ENCODE peak calls at places on chromosomes 13 and 19, in six cellular contexts. One of them, this sample, is unnamed.

GRCh38 chr13:25253702-25254101 is 33.6 kb downstream of the MTMR6 start:
- DNase-seq in adrenal gland: no peak
- DNase-seq in uterus: no peak
- DNase-seq in CD8-positive, alpha-beta T cell: no peak
- DNase-seq in heart right ventricle: no peak
- DNase-seq in pancreas: no peak
- DNase-seq in this sample: no peak

GRCh38 chr13:26719356-26719945 is 41.1 kb downstream of the GPR12 start:
- DNase-seq in heart right ventricle: no peak
- DNase-seq in uterus: no peak
- DNase-seq in pancreas: no peak
- DNase-seq in CD8-positive, alpha-beta T cell: no peak
- DNase-seq in adrenal gland: no peak
- DNase-seq in this sample: no peak

GRCh38 chr19:40521276-40521675 is 54.5 kb downstream of the SPTBN4 start:
- DNase-seq in heart right ventricle: no peak
- DNase-seq in CD8-positive, alpha-beta T cell: no peak
- DNase-seq in uterus: no peak
- DNase-seq in pancreas: no peak
- DNase-seq in adrenal gland: no peak
- DNase-seq in this sample: no peak

GRCh38 chr13:92303428-92303827 is 905.0 kb downstream of the GPC5 start:
- DNase-seq in heart right ventricle: no peak
- DNase-seq in adrenal gland: no peak
- DNase-seq in pancreas: no peak
- DNase-seq in CD8-positive, alpha-beta T cell: no peak
- DNase-seq in uterus: no peak
- DNase-seq in this sample: no peak

GRCh38 chr13:30308548-30308947 is 1.2 kb upstream of the KATNAL1 start:
- DNase-seq in heart right ventricle: no peak
- DNase-seq in adrenal gland: no peak
- DNase-seq in CD8-positive, alpha-beta T cell: no peak
- DNase-seq in pancreas: no peak
- DNase-seq in uterus: no peak
- DNase-seq in this sample: no peak

GRCh38 chr19:4737955-4738580 is 14.4 kb upstream of the DPP9 start:
- DNase-seq in pancreas: no peak
- DNase-seq in CD8-positive, alpha-beta T cell: no peak
- DNase-seq in heart right ventricle: no peak
- DNase-seq in uterus: no peak
- DNase-seq in adrenal gland: no peak
- DNase-seq in this sample: no peak

GRCh38 chr19:10290439-10290875 is 705 bp downstream of the ICAM5 start:
- DNase-seq in uterus: no peak
- DNase-seq in adrenal gland: no peak
- DNase-seq in pancreas: no peak
- DNase-seq in heart right ventricle: no peak
- DNase-seq in CD8-positive, alpha-beta T cell: no peak
- DNase-seq in this sample: no peak

GRCh38 chr19:5789886-5790572 is 934 bp downstream of the DUS3L start:
- DNase-seq in adrenal gland: no peak
- DNase-seq in pancreas: no peak
- DNase-seq in CD8-positive, alpha-beta T cell: no peak
- DNase-seq in heart right ventricle: no peak
- DNase-seq in uterus: no peak
- DNase-seq in this sample: no peak

GRCh38 chr19:39232708-39233107 is 12.1 kb downstream of the IFNL3 start:
- DNase-seq in CD8-positive, alpha-beta T cell: no peak
- DNase-seq in pancreas: no peak
- DNase-seq in uterus: no peak
- DNase-seq in adrenal gland: no peak
- DNase-seq in heart right ventricle: no peak
- DNase-seq in this sample: no peak

GRCh38 chr13:98826156-98826555 is 73.7 kb upstream of the SLC15A1 start:
- DNase-seq in pancreas: no peak
- DNase-seq in heart right ventricle: no peak
- DNase-seq in CD8-positive, alpha-beta T cell: no peak
- DNase-seq in uterus: no peak
- DNase-seq in adrenal gland: no peak
- DNase-seq in this sample: no peak

GRCh38 chr13:74243637-74244526 is 109.7 kb upstream of the KLF12 start:
- DNase-seq in pancreas: no peak
- DNase-seq in heart right ventricle: no peak
- DNase-seq in uterus: no peak
- DNase-seq in CD8-positive, alpha-beta T cell: no peak
- DNase-seq in adrenal gland: no peak
- DNase-seq in this sample: no peak

GRCh38 chr19:582497-583197 is 7.0 kb upstream of the HCN2 start:
- DNase-seq in heart right ventricle: no peak
- DNase-seq in CD8-positive, alpha-beta T cell: no peak
- DNase-seq in uterus: no peak
- DNase-seq in adrenal gland: peak
- DNase-seq in pancreas: no peak
- DNase-seq in this sample: no peak

GRCh38 chr19:50059045-50059444 is 33.2 kb downstream of the ZNF473 start:
- DNase-seq in adrenal gland: no peak
- DNase-seq in pancreas: no peak
- DNase-seq in CD8-positive, alpha-beta T cell: no peak
- DNase-seq in heart right ventricle: no peak
- DNase-seq in uterus: no peak
- DNase-seq in this sample: no peak

GRCh38 chr13:32592082-32592481 is 5.8 kb downstream of the PDS5B start:
- DNase-seq in uterus: no peak
- DNase-seq in pancreas: no peak
- DNase-seq in CD8-positive, alpha-beta T cell: no peak
- DNase-seq in adrenal gland: no peak
- DNase-seq in heart right ventricle: no peak
- DNase-seq in this sample: no peak

GRCh38 chr19:55426042-55426441 is 17.1 kb downstream of the SHISA7 start:
- DNase-seq in uterus: no peak
- DNase-seq in pancreas: no peak
- DNase-seq in heart right ventricle: no peak
- DNase-seq in CD8-positive, alpha-beta T cell: no peak
- DNase-seq in adrenal gland: no peak
- DNase-seq in this sample: peak

GRCh38 chr19:55419089-55419488 is 11.5 kb upstream of the UBE2S start:
- DNase-seq in pancreas: no peak
- DNase-seq in CD8-positive, alpha-beta T cell: no peak
- DNase-seq in uterus: no peak
- DNase-seq in adrenal gland: no peak
- DNase-seq in heart right ventricle: no peak
- DNase-seq in this sample: no peak

GRCh38 chr19:55423225-55423967 is 15.8 kb upstream of the UBE2S start:
- DNase-seq in heart right ventricle: no peak
- DNase-seq in uterus: no peak
- DNase-seq in pancreas: no peak
- DNase-seq in adrenal gland: no peak
- DNase-seq in CD8-positive, alpha-beta T cell: no peak
- DNase-seq in this sample: no peak

GRCh38 chr19:55419624-55420236 is 12.1 kb upstream of the UBE2S start:
- DNase-seq in adrenal gland: no peak
- DNase-seq in pancreas: no peak
- DNase-seq in uterus: no peak
- DNase-seq in heart right ventricle: no peak
- DNase-seq in CD8-positive, alpha-beta T cell: no peak
- DNase-seq in this sample: peak

DNA sequence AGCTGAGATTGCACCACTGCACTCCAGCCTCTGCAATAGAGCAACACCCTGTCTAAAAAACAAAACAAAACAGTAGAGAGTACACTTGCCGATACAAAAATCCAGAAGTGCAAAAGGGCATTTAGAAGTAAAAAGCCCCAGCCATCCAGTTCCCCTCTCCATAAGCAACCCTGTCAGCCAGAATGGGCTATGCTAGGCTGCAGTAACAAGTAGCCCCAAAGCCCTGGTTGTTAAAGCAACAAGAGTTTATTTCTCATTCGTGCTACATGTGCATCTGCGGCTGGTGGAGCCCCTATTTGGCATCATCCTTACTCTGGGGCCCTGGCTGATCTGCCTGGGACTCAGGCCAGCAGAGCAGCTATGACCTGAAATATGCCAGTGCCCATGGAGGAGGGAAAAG is 16.9 kb upstream of the UBE2S start:
- DNase-seq in heart right ventricle: no peak
- DNase-seq in CD8-positive, alpha-beta T cell: no peak
- DNase-seq in uterus: no peak
- DNase-seq in pancreas: no peak
- DNase-seq in adrenal gland: no peak
- DNase-seq in this sample: no peak
- H3K27ac ChIP-seq in heart right ventricle: no peak
- H3K27ac ChIP-seq in CD8-positive, alpha-beta T cell: no peak
- H3K27ac ChIP-seq in uterus: no peak
- H3K27ac ChIP-seq in pancreas: no peak
- H3K27ac ChIP-seq in adrenal gland: no peak
- H3K27ac ChIP-seq in this sample: peak

GRCh38 chr19:35247526-35248309 is 1.1 kb upstream of the LSR start:
- DNase-seq in uterus: no peak
- DNase-seq in adrenal gland: peak
- DNase-seq in pancreas: peak
- DNase-seq in CD8-positive, alpha-beta T cell: peak
- DNase-seq in heart right ventricle: peak
- DNase-seq in this sample: no peak

GRCh38 chr19:35251456-35251855 is 2.7 kb downstream of the LSR start:
- DNase-seq in uterus: no peak
- DNase-seq in heart right ventricle: no peak
- DNase-seq in adrenal gland: no peak
- DNase-seq in pancreas: no peak
- DNase-seq in CD8-positive, alpha-beta T cell: no peak
- DNase-seq in this sample: no peak

GRCh38 chr19:35249848-35250711 is 1.3 kb downstream of the LSR start:
- DNase-seq in adrenal gland: no peak
- DNase-seq in pancreas: peak
- DNase-seq in CD8-positive, alpha-beta T cell: no peak
- DNase-seq in heart right ventricle: no peak
- DNase-seq in uterus: no peak
- DNase-seq in this sample: no peak

GRCh38 chr19:35248310-35249145 is at the start of gene LSR:
- DNase-seq in pancreas: peak
- DNase-seq in CD8-positive, alpha-beta T cell: peak
- DNase-seq in adrenal gland: peak
- DNase-seq in uterus: no peak
- DNase-seq in heart right ventricle: peak
- DNase-seq in this sample: no peak

DNA sequence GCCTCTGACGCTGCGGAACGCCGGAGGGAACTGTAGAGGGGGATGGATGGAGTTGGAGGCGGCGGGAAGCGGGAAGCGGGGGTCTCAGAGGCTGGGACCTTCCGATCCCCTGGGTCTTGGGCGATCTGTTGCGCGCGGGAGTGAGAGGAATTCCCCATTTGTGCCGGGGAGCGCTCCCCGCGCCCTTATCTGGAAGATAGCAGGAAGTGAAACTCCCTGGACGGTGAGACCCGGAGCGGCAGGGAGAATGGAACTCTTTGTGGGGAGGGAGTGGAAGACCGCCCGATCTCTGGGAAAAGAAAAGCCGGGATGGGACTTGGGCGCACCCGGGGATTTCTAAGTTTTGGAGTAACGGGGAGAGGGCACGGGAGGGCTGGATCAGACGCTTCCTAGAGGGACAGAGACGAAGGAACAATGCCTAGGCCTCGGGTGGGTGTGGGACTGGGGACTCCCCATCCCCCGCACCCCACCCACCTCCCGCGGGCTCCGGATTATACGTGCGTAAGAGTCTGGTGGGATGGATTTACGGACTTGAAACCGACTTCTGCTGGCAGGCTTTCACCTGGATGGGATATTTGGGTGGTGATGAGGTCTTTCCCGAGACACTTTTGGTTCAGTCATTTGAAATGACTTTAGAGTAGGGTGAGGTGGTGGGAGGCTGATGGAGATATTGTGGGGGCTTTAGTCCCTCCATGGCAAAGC is 495 bp downstream of the LSR start:
- DNase-seq in pancreas: no peak
- DNase-seq in CD8-positive, alpha-beta T cell: no peak
- DNase-seq in heart right ventricle: no peak
- DNase-seq in uterus: no peak
- DNase-seq in adrenal gland: peak
- DNase-seq in this sample: no peak
- H3K4me3 ChIP-seq in pancreas: peak
- H3K4me3 ChIP-seq in CD8-positive, alpha-beta T cell: peak
- H3K4me3 ChIP-seq in heart right ventricle: peak
- H3K4me3 ChIP-seq in uterus: peak
- H3K4me3 ChIP-seq in adrenal gland: peak
- H3K4me3 ChIP-seq in this sample: peak

DNA sequence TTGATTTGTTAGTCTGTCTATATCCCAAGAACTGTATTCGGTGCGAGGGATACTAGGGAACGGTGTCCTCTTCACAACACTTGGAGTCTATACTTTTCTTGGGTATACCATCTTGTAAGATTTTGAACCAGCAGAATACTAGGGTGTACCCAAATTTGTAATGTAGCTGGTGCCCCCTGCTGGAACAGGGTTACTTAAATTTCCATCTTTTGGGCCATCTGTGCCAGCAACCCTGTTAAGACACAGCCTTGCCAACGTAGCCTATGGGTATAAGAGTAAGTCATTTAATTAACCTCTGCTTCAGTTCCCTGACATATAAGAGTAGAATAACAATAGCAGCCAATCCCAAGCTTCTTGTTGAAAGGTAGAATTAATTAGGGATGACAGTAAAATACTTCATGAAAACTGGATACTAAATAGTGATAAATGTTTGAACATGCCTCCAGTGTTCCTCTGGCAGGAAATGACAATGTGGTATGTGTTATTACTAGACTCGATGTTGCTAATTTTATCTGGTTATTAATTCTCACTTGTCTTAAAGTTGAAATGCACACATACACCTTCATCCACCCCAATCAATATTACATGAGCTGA is 607.6 kb downstream of the FGF9 start:
- DNase-seq in heart right ventricle: peak
- DNase-seq in CD8-positive, alpha-beta T cell: peak
- DNase-seq in adrenal gland: peak
- DNase-seq in uterus: peak
- DNase-seq in pancreas: peak
- DNase-seq in this sample: peak
- TF ChIP-seq CTCF in heart right ventricle: peak
- TF ChIP-seq CTCF in CD8-positive, alpha-beta T cell: peak
- TF ChIP-seq CTCF in adrenal gland: peak
- TF ChIP-seq CTCF in uterus: peak
- TF ChIP-seq CTCF in pancreas: peak
- TF ChIP-seq CTCF in this sample: no peak

DNA sequence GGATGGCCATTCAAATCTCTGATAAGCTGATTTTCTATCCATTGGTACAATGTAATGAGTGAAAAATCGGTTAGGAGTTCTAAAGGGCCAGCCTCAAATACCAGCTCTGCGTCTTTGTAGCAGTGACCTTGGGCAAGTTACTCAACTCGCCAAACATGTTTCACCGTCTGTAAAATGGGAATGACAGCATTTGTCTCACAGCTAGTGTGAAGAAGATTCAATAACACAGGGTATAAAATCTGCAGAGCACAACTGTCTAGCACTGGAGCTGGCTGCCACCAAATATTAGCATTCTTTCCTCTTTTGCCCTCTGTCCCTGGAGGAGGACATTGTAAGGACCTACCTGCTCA is 22.1 kb upstream of the SERP2 start:
- DNase-seq in pancreas: no peak
- DNase-seq in uterus: no peak
- DNase-seq in CD8-positive, alpha-beta T cell: no peak
- DNase-seq in heart right ventricle: no peak
- DNase-seq in adrenal gland: no peak
- DNase-seq in this sample: no peak
- H3K27ac ChIP-seq in pancreas: no peak
- H3K27ac ChIP-seq in uterus: no peak
- H3K27ac ChIP-seq in CD8-positive, alpha-beta T cell: no peak
- H3K27ac ChIP-seq in heart right ventricle: no peak
- H3K27ac ChIP-seq in adrenal gland: no peak
- H3K27ac ChIP-seq in this sample: no peak

GRCh38 chr19:13726323-13726722 is 38.0 kb upstream of the MRI1 start:
- DNase-seq in uterus: no peak
- DNase-seq in CD8-positive, alpha-beta T cell: no peak
- DNase-seq in adrenal gland: no peak
- DNase-seq in heart right ventricle: no peak
- DNase-seq in pancreas: no peak
- DNase-seq in this sample: no peak
- H3K4me3 ChIP-seq in uterus: no peak
- H3K4me3 ChIP-seq in CD8-positive, alpha-beta T cell: no peak
- H3K4me3 ChIP-seq in adrenal gland: no peak
- H3K4me3 ChIP-seq in heart right ventricle: no peak
- H3K4me3 ChIP-seq in pancreas: no peak
- H3K4me3 ChIP-seq in this sample: no peak

This sample was measured in dorsolateral prefrontal cortex.